ENCODE peak calls at places on chromosomes 1 and 21, in ten cellular contexts. S, U, T, Q, M, C, R, L, N and V are unnamed samples.

GRCh38 chr1:12620142-12620865 is 2.3 kb upstream of the DHRS3 start:
- DNase-seq in U (no peak), S (no peak), Q (peak; percentile 33), R (no peak), T (no peak), M (no peak), L (no peak), C (no peak), N (no peak), V (no peak)

GRCh38 chr1:210730023-210730422 is 401.3 kb downstream of the HHAT start:
- DNase-seq in C (no peak), L (no peak), S (no peak), N (no peak), U (no peak), R (no peak), T (no peak), Q (no peak), M (no peak), V (no peak)

GRCh38 chr1:9591669-9592509 is 3.2 kb downstream of the TMEM201 start:
- DNase-seq in M (no peak), L (no peak), S (no peak), N (no peak), Q (no peak), C (no peak), T (no peak), R (no peak), U (no peak), V (no peak)

GRCh38 chr1:214707306-214708087 is 104.5 kb downstream of the CENPF start:
- DNase-seq in M (no peak), T (no peak), Q (no peak), U (no peak), S (peak; percentile 77), N (peak; percentile 50), L (no peak), C (peak; percentile 66), R (no peak), V (peak; percentile 50)

GRCh38 chr1:93980320-93980744 is 71.1 kb upstream of the GCLM start:
- DNase-seq in C (peak; percentile 14), R (peak; percentile 14), S (no peak), N (no peak), U (no peak), Q (no peak), T (no peak), M (no peak), L (no peak), V (no peak)

GRCh38 chr1:168422203-168422848 is 121.5 kb downstream of the XCL2 start:
- DNase-seq in R (no peak), M (no peak), Q (no peak), C (peak; percentile 66), S (no peak), L (no peak), N (no peak), U (no peak), T (no peak), V (no peak)

GRCh38 chr1:8541961-8542521 is 224.1 kb downstream of the SLC45A1 start:
- DNase-seq in U (no peak), L (no peak), T (no peak), S (peak; percentile 83), Q (no peak), N (peak; percentile 30), R (peak; percentile 30), M (no peak), C (no peak), V (peak; percentile 75)

GRCh38 chr1:201628490-201628889 is 89.6 kb downstream of the NAV1 start:
- DNase-seq in L (no peak), U (no peak), Q (no peak), R (no peak), M (no peak), S (no peak), T (no peak), C (no peak), N (no peak), V (no peak)

GRCh38 chr1:91596474-91596873 is 95.8 kb downstream of the CDC7 start:
- DNase-seq in L (no peak), R (no peak), C (peak; percentile 65), N (no peak), S (peak; percentile 46), U (no peak), Q (no peak), T (no peak), M (no peak), V (peak; percentile 61)

GRCh38 chr1:223709598-223709997 is 2.7 kb upstream of the CAPN2 start:
- DNase-seq in L (no peak), N (no peak), S (peak; percentile 67), U (no peak), C (peak; percentile 77), M (no peak), R (peak; percentile 49), T (no peak), Q (no peak), V (peak; percentile 78)

GRCh38 chr1:154178006-154178405 is 13.9 kb downstream of the TPM3 start:
- DNase-seq in L (no peak), C (no peak), R (no peak), N (no peak), T (no peak), S (no peak), M (no peak), U (no peak), Q (no peak), V (peak; percentile 34)

GRCh38 chr1:77548285-77548684 is 134.2 kb downstream of the ZZZ3 start:
- DNase-seq in T (no peak), S (no peak), R (no peak), U (no peak), N (no peak), C (no peak), L (no peak), Q (no peak), M (no peak), V (no peak)

GRCh38 chr1:54262244-54262643 is 62.3 kb downstream of the MRPL37 start:
- DNase-seq in U (no peak), M (no peak), Q (no peak), L (no peak), C (no peak), N (no peak), R (no peak), T (no peak), S (no peak), V (no peak)

GRCh38 chr1:54265661-54266060 is 65.7 kb downstream of the MRPL37 start:
- DNase-seq in L (no peak), M (no peak), T (no peak), C (no peak), S (no peak), R (no peak), N (no peak), U (no peak), Q (no peak), V (no peak)

GRCh38 chr1:54266195-54266594 is 66.2 kb downstream of the MRPL37 start:
- DNase-seq in Q (no peak), L (no peak), C (no peak), N (no peak), U (no peak), T (no peak), M (no peak), S (no peak), R (no peak), V (no peak)

GRCh38 chr1:54265126-54265525 is 65.2 kb downstream of the MRPL37 start:
- DNase-seq in T (no peak), S (no peak), L (no peak), U (no peak), Q (no peak), R (no peak), N (no peak), C (no peak), M (no peak), V (no peak)

DNA sequence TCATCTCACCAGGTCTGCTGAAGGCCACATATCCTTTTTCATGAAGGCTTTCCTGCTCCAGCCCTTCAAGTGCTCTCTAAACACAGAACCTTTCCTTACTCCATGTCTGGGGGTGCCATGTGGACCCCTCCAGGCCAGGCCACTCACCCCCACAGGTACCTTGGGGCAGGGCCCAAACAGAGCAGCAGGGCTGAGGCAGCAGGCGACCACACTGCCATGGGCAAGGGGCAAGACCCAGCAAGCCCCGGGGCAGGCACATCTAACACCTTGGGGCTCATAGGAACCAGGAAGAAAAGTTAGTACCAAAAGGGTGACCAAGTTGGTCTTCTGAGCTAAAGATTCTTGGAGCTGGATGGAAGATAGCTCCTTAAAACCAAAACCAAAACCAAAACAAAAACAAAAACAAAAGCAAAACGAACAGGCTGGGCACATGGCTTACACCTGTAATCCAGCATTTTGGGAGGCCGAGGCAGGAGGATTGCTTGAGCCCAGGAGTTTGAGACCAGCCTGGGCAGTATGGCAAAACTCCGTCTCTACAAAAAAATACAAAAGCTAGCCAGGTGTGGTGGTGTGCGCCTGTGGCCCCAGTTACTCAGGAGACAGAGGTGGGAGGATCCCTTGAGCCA is 63.7 kb downstream of the MRPL37 start:
- DNase-seq in S (no peak), C (no peak), L (no peak), T (no peak), M (no peak), Q (no peak), N (no peak), R (no peak), U (no peak), V (no peak)
- H3K4me1 ChIP-seq in S (no peaks in the 10 kb centered on the region), C (peaks cover 14% of the 10 kb centered on the region), L (peaks cover 12% of the 10 kb centered on the region), T (peaks cover 22% of the 10 kb centered on the region), M (peaks cover 35% of the 10 kb centered on the region), Q (no peaks in the 10 kb centered on the region), N (no peaks in the 10 kb centered on the region), R (peaks cover 7% of the 10 kb centered on the region), U (no peaks in the 10 kb centered on the region), V (peaks cover 2% of the 10 kb centered on the region)

GRCh38 chr1:24276791-24277190 is 42.4 kb upstream of the GRHL3 start:
- DNase-seq in N (no peak), S (peak; percentile 4), R (no peak), C (no peak), M (no peak), L (no peak), Q (no peak), T (no peak), U (peak; percentile 8), V (no peak)
- H3K4me1 ChIP-seq in N (no peaks in the 10 kb centered on the region), S (no peaks in the 10 kb centered on the region), R (no peaks in the 10 kb centered on the region), C (peaks cover 5% of the 10 kb centered on the region), M (no peaks in the 10 kb centered on the region), L (no peaks in the 10 kb centered on the region), Q (no peaks in the 10 kb centered on the region), T (peaks cover 16% of the 10 kb centered on the region), U (no peaks in the 10 kb centered on the region), V (no peaks in the 10 kb centered on the region)

DNA sequence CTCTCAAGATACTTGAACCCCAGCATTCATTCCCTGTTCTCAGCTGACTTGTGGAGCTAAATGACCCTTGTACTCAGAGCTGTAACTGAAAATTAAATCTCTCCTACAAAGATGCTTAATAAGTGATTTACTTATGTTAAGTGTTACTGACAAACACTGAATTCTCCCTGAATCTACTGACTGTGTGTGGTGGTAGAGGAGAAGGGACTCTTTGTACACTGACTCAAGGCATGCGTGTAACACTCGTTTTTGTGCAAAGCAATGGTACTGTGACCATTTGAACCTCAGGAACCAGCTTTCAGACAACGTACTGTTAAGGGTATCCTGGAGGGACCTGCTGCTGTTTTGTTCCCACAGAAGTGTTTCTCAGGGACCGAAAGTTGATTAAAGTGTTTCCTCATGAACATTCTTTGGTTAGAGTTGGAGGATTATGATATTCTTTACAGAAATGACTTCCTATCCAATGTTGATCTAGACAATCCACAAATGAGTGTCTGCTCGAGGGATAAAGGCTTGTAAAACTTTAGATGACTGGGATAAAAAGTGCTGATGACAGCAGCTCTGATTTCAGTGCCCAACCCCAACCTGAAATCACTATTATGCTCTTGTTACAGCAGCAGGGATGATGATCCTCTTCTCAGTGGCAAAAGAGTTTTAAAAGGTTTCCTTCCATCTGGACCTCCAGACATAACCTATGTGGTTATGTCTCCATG is 12.8 kb downstream of the RGL1 start:
- DNase-seq in T (no peak), U (no peak), M (no peak), N (no peak), R (peak; percentile 63), L (no peak), S (no peak), Q (no peak), C (peak; percentile 28), V (no peak)
- H3K4me1 ChIP-seq in T (peaks cover 6% of the 10 kb centered on the region), U (no peaks in the 10 kb centered on the region), M (peaks cover 92% of the 10 kb centered on the region), N (peaks cover 53% of the 10 kb centered on the region), R (peaks cover 38% of the 10 kb centered on the region), L (peaks cover 26% of the 10 kb centered on the region), S (peaks cover 14% of the 10 kb centered on the region), Q (no peaks in the 10 kb centered on the region), C (peaks cover 47% of the 10 kb centered on the region), V (peaks cover 18% of the 10 kb centered on the region)

GRCh38 chr21:29077651-29078090 is 4.2 kb upstream of the CCT8 start:
- DNase-seq in C (no peak), N (no peak), L (no peak), M (no peak), S (peak; percentile 48), U (no peak), T (peak; percentile 48), R (peak; percentile 66), Q (peak; percentile 30), V (peak; percentile 58)
- H3K4me1 ChIP-seq in C (peaks cover 5% of the 10 kb centered on the region), N (no peaks in the 10 kb centered on the region), L (peaks cover 10% of the 10 kb centered on the region), M (peaks cover 13% of the 10 kb centered on the region), S (peaks cover 10% of the 10 kb centered on the region), U (no peaks in the 10 kb centered on the region), T (peaks cover 9% of the 10 kb centered on the region), R (peaks cover 21% of the 10 kb centered on the region), Q (peaks cover 53% of the 10 kb centered on the region), V (peaks cover 7% of the 10 kb centered on the region)